ENCODE peak calls at places on chromosomes 7 and 10, in eight cellular contexts. G, A, Z, X, Y, U, H and K are unnamed samples. For H3K4me1, the result is how much of the 10 kb centered on the place peaks cover.

GRCh38 chr7:16933296-16934248 is 51.8 kb upstream of the AGR3 start:
- DNase-seq in G (peak), A (no peak), Z (no peak), X (no peak), Y (no peak), U (no peak), H (no peak), K (peak)

GRCh38 chr7:138359891-138360582 is 100.0 kb upstream of the TRIM24 start:
- DNase-seq in G (no peak), A (no peak), Z (no peak), X (no peak), Y (no peak), U (no peak), H (no peak), K (peak)

GRCh38 chr10:62560207-62560819 is 186.1 kb downstream of the ZNF365 start:
- DNase-seq in G (no peak), A (no peak), Z (no peak), X (peak), Y (no peak), U (peak), H (no peak), K (no peak)

GRCh38 chr7:55251911-55252310 is 113.2 kb upstream of the LANCL2 start:
- DNase-seq in G (no peak), A (no peak), Z (no peak), X (no peak), Y (no peak), U (peak), H (no peak), K (no peak)

GRCh38 chr7:100603697-100604077 is 1.5 kb downstream of the PCOLCE start:
- DNase-seq in G (no peak), A (no peak), Z (no peak), X (no peak), Y (no peak), U (no peak), H (no peak), K (no peak)

GRCh38 chr7:39666562-39666961 is 43.2 kb downstream of the RALA start:
- DNase-seq in G (no peak), A (no peak), Z (no peak), X (no peak), Y (no peak), U (no peak), H (no peak), K (no peak)

GRCh38 chr7:13416071-13416470 is 573.4 kb downstream of the ETV1 start:
- DNase-seq in G (no peak), A (no peak), Z (no peak), X (no peak), Y (no peak), U (no peak), H (no peak), K (no peak)

GRCh38 chr10:624605-625334 is 64.7 kb downstream of the DIP2C start:
- DNase-seq in G (peak), A (peak), Z (peak), X (peak), Y (no peak), U (peak), H (peak), K (no peak)

GRCh38 chr10:105647354-105647753 is 1006.3 kb downstream of the SORCS3 start:
- DNase-seq in G (no peak), A (no peak), Z (no peak), X (no peak), Y (no peak), U (no peak), H (no peak), K (no peak)

GRCh38 chr10:128180843-128181242 is 54.6 kb upstream of the MKI67 start:
- DNase-seq in G (no peak), A (no peak), Z (no peak), X (no peak), Y (no peak), U (no peak), H (no peak), K (no peak)

GRCh38 chr10:127296696-127297095 is 100.3 kb upstream of the INSYN2A start:
- DNase-seq in G (no peak), A (no peak), Z (no peak), X (no peak), Y (no peak), U (no peak), H (no peak), K (no peak)

GRCh38 chr7:39357648-39358047 is 208.6 kb upstream of the YAE1 start:
- DNase-seq in G (no peak), A (no peak), Z (no peak), X (no peak), Y (no peak), U (no peak), H (no peak), K (no peak)

GRCh38 chr10:71727429-71728217 is 8.0 kb upstream of the C10orf105 start:
- DNase-seq in G (peak), A (peak), Z (peak), X (peak), Y (no peak), U (peak), H (peak), K (no peak)

GRCh38 chr10:133452453-133452852 is 1.3 kb upstream of the SCART1 start:
- DNase-seq in G (no peak), A (no peak), Z (no peak), X (no peak), Y (no peak), U (peak), H (no peak), K (no peak)

GRCh38 chr10:122294511-122295422 is 23.7 kb downstream of the BTBD16 start:
- DNase-seq in G (no peak), A (no peak), Z (no peak), X (no peak), Y (no peak), U (peak), H (no peak), K (no peak)

GRCh38 chr10:27145937-27146336 is 8.2 kb downstream of the YME1L1 start:
- DNase-seq in G (no peak), A (no peak), Z (no peak), X (no peak), Y (no peak), U (no peak), H (no peak), K (no peak)

GRCh38 chr10:128210215-128211063 is 84.2 kb upstream of the MKI67 start:
- DNase-seq in G (peak), A (peak), Z (peak), X (peak), Y (peak), U (peak), H (peak), K (peak)

GRCh38 chr10:127524229-127524628 is 24.9 kb upstream of the NPS start:
- DNase-seq in G (no peak), A (no peak), Z (no peak), X (no peak), Y (peak), U (no peak), H (no peak), K (no peak)

GRCh38 chr7:41930538-41931262 is 227.8 kb upstream of the INHBA start:
- DNase-seq in G (no peak), A (no peak), Z (no peak), X (no peak), Y (no peak), U (no peak), H (no peak), K (no peak)

GRCh38 chr7:31335161-31335888 is 5.2 kb downstream of the NEUROD6 start:
- DNase-seq in G (no peak), A (no peak), Z (no peak), X (no peak), Y (no peak), U (no peak), H (no peak), K (no peak)

GRCh38 chr10:71767420-71768035 is 5.8 kb downstream of the VSIR start:
- DNase-seq in G (peak), A (peak), Z (peak), X (no peak), Y (peak), U (peak), H (no peak), K (no peak)

GRCh38 chr10:31359979-31360378 is 41.0 kb downstream of the ZEB1 start:
- DNase-seq in G (no peak), A (no peak), Z (no peak), X (no peak), Y (no peak), U (no peak), H (no peak), K (no peak)

GRCh38 chr7:64880322-64881297 is 22.5 kb upstream of the ZNF273 start:
- DNase-seq in G (no peak), A (no peak), Z (no peak), X (peak), Y (no peak), U (peak), H (no peak), K (no peak)

DNA sequence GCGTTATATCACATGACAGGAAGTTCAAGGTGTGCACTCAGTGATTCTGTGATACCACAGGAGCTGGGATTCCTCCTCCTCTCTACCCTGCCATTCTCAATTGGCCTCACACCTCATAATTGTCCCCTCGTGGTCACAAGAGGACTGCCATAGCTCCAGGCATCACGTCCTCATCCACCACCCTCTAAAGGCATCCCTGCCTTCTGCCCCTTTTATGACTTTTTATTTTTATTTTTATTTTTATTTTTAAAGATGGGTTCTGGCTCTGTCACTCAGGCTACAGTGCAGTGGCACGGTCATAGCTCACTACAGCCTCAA is 47.0 kb downstream of the PDGFA start:
- DNase-seq in G (no peak), A (no peak), Z (no peak), X (no peak), Y (no peak), U (no peak), H (no peak), K (no peak)
- H3K27ac ChIP-seq in G (no peak), A (peak), Z (no peak), X (peak), Y (no peak), U (no peak), H (no peak), K (no peak)

GRCh38 chr10:114402871-114403544 is 1.3 kb downstream of the AFAP1L2 start:
- DNase-seq in G (no peak), A (no peak), Z (no peak), X (peak), Y (no peak), U (peak), H (no peak), K (no peak)
- H3K4me1 ChIP-seq in G (under half), A (half or more), Z (under half), X (half or more), Y (under half), U (under half), H (under half), K (under half)

DNA sequence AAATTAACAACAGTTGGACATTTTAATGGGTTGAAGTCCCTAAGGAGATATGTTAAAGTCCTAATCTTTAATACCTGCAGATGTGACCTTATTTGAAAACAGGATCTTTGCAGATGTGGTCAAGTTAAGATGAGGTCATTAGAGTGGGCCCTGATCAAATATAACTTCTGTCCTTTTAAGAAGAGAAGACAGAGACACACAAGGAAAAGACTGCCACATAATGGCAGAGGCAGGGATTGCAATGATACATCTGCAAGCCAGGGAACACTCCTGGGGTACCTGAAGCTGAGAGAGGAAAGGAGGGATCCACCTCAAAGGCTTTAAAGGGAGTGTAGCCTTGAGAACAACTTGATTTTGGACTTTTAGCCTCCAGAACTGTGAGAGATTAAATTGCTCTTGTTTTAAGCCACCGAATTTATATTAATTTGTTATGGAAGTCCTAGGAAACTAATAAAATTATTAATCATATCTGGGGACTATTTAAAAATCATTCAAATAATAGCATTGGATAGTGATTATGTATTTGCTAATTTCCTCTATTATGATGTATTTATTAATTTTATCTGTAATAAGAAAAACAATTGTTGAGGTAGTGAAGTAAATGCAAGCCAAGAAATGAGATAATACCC is 700.0 kb upstream of the PCDH15 start:
- DNase-seq in G (no peak), A (no peak), Z (no peak), X (no peak), Y (no peak), U (no peak), H (no peak), K (no peak)
- TF ChIP-seq CTCF in G (peak), A (peak), Z (peak), X (peak), Y (peak), U (peak), H (no peak), K (peak)

GRCh38 chr10:50416885-50417284 is 165.6 kb upstream of the ASAH2 start:
- DNase-seq in G (no peak), A (no peak), Z (no peak), X (no peak), Y (no peak), U (no peak), H (no peak), K (no peak)
- H3K27ac ChIP-seq in G (peak), A (no peak), Z (no peak), X (no peak), Y (peak), U (no peak), H (no peak), K (no peak)

GRCh38 chr7:130894146-130895005 is 160.4 kb upstream of the KLF14 start:
- DNase-seq in G (peak), A (no peak), Z (peak), X (peak), Y (peak), U (peak), H (peak), K (peak)
- H3K4me1 ChIP-seq in G (half or more), A (half or more), Z (under half), X (half or more), Y (half or more), U (half or more), H (under half), K (half or more)

GRCh38 chr7:156534925-156535324 is 105.6 kb upstream of the RNF32 start:
- DNase-seq in G (no peak), A (no peak), Z (no peak), X (no peak), Y (no peak), U (no peak), H (no peak), K (no peak)
- TF ChIP-seq CTCF in G (no peak), A (no peak), Z (no peak), X (no peak), Y (no peak), U (no peak), H (no peak), K (no peak)

DNA sequence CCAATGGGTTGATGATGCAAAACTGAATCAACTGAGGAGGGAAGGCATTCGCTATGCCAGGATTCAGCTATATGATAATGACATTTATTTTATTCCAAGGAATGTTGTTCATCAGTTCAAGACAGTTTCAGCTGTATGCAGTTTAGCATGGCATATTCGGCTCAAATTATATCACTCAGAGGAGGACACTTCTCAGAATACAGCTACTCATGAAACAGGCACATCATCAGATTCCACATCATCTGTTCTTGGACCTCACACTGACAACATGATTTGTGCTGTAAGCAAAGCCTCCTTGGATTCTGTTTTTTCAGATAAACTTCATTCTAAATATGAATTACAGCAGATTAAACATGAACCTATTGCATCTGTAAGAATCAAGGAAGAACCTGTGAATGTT is 19.7 kb downstream of the TMEM60 start:
- DNase-seq in G (no peak), A (no peak), Z (no peak), X (no peak), Y (no peak), U (no peak), H (no peak), K (no peak)
- H3K27ac ChIP-seq in G (no peak), A (no peak), Z (no peak), X (no peak), Y (no peak), U (no peak), H (no peak), K (no peak)

DNA sequence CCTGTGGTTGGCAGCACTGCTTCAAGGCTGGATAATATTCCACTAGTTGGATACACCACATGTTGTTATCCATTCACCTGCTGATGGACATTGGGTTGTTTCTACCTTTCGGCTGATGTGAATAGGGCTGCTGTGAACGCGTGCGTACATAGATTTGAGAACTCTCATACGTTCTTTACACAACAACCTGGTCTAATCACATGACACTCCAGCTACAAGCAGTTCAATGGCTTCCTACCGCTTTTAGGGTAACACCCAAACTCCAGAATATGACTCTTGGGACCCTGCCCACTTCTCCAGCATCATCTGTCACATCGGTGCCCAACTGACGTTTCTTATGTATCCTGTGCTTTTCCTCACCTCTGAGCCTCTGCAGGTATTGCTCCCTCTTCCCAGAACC is 114.6 kb downstream of the ABLIM1 start:
- DNase-seq in G (no peak), A (no peak), Z (no peak), X (no peak), Y (no peak), U (no peak), H (no peak), K (no peak)
- H3K4me1 ChIP-seq in G (under half), A (half or more), Z (half or more), X (under half), Y (under half), U (half or more), H (under half), K (under half)

DNA sequence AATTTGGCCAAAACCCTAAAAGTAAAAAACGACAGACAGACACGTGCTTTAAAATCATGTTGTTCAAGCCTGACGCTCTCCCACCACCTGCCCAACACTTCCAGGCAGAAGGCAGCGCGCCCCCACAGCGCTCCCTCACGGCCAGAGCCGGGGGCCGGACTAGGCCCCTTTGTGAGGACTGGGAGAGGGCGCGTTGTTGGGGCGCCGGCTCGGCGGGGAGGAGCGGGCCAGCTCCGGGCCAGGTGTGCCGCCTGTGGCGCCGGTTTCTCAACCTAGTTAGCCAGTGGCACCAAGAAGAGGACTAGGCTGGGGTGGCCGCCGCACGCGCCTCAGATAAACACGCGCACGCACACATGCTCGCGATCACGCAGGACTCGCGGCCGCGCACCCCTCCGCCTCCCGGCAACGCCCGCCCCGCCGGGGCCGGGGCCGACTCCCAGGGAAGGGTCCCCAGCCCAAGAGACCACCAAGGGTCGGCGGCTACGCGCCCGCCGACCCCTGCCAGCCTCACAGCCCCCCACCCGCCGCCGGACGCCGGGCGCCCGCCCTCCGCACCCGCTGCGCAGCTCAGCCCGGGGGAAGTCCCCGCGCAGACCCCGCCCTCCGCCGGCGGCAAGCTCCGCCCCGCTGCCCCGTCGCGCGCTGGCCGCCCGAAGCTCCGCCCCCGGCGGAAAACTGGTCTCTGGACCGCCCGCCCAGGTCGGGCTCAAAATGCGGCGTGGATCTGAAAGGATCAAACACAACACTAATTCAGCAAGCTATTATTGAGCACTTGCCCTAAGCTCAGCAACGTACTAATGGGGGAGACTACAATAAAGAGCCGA is at the start of gene IMMP2L:
- DNase-seq in G (peak), A (peak), Z (peak), X (peak), Y (peak), U (peak), H (peak), K (peak)
- TF ChIP-seq CTCF in G (peak), A (no peak), Z (no peak), X (peak), Y (peak), U (no peak), H (peak), K (peak)